ENCODE peak calls at places on chromosomes 7 and 10, in eight cellular contexts. One of them, this sample, is unnamed.

GRCh38 chr7:124791876-124792446 is 26.4 kb upstream of the GPR37 start:
- DNase-seq in kidney epithelial cell: no peak
- DNase-seq in GM20000: no peak
- DNase-seq in CD8-positive, alpha-beta T cell: no peak
- DNase-seq in CD4-positive, alpha-beta T cell: no peak
- DNase-seq in tibial nerve: no peak
- DNase-seq in fibroblast of lung: peak; percentile 3
- DNase-seq in lung: no peak
- DNase-seq in this sample: no peak

GRCh38 chr7:531777-532176 is 12.1 kb upstream of the PDGFA start:
- DNase-seq in tibial nerve: no peak
- DNase-seq in lung: no peak
- DNase-seq in CD4-positive, alpha-beta T cell: no peak
- DNase-seq in CD8-positive, alpha-beta T cell: no peak
- DNase-seq in fibroblast of lung: no peak
- DNase-seq in GM20000: peak; percentile 66
- DNase-seq in kidney epithelial cell: no peak
- DNase-seq in this sample: no peak

GRCh38 chr7:155789001-155789725 is 23.1 kb downstream of the SHH start:
- DNase-seq in CD8-positive, alpha-beta T cell: no peak
- DNase-seq in CD4-positive, alpha-beta T cell: no peak
- DNase-seq in GM20000: peak; percentile 20
- DNase-seq in tibial nerve: no peak
- DNase-seq in fibroblast of lung: no peak
- DNase-seq in kidney epithelial cell: no peak
- DNase-seq in lung: no peak
- DNase-seq in this sample: no peak

GRCh38 chr10:125991009-125991788 is 94.8 kb downstream of the FANK1 start:
- DNase-seq in fibroblast of lung: no peak
- DNase-seq in lung: no peak
- DNase-seq in GM20000: no peak
- DNase-seq in CD4-positive, alpha-beta T cell: no peak
- DNase-seq in CD8-positive, alpha-beta T cell: no peak
- DNase-seq in tibial nerve: no peak
- DNase-seq in kidney epithelial cell: no peak
- DNase-seq in this sample: no peak

GRCh38 chr10:97081621-97082235 is 104.0 kb downstream of the SLIT1 start:
- DNase-seq in lung: peak; percentile 41
- DNase-seq in CD8-positive, alpha-beta T cell: peak; percentile 34
- DNase-seq in kidney epithelial cell: no peak
- DNase-seq in fibroblast of lung: peak; percentile 59
- DNase-seq in CD4-positive, alpha-beta T cell: peak; percentile 30
- DNase-seq in tibial nerve: no peak
- DNase-seq in GM20000: peak; percentile 85
- DNase-seq in this sample: peak; percentile 48

GRCh38 chr7:43872401-43873165 is 3.3 kb upstream of the MRPS24 start:
- DNase-seq in lung: no peak
- DNase-seq in fibroblast of lung: peak; percentile 91
- DNase-seq in kidney epithelial cell: peak; percentile 23
- DNase-seq in GM20000: no peak
- DNase-seq in tibial nerve: peak; percentile 67
- DNase-seq in CD8-positive, alpha-beta T cell: no peak
- DNase-seq in CD4-positive, alpha-beta T cell: no peak
- DNase-seq in this sample: no peak

GRCh38 chr7:112462236-112462635 is 12.0 kb downstream of the IFRD1 start:
- DNase-seq in lung: peak; percentile 73
- DNase-seq in GM20000: no peak
- DNase-seq in tibial nerve: peak; percentile 74
- DNase-seq in CD8-positive, alpha-beta T cell: no peak
- DNase-seq in fibroblast of lung: peak; percentile 88
- DNase-seq in CD4-positive, alpha-beta T cell: no peak
- DNase-seq in kidney epithelial cell: peak; percentile 73
- DNase-seq in this sample: no peak

GRCh38 chr7:99504281-99504602 is 220 bp upstream of the ZKSCAN5 start:
- DNase-seq in lung: no peak
- DNase-seq in kidney epithelial cell: peak; percentile 83
- DNase-seq in CD8-positive, alpha-beta T cell: no peak
- DNase-seq in GM20000: no peak
- DNase-seq in tibial nerve: no peak
- DNase-seq in fibroblast of lung: no peak
- DNase-seq in CD4-positive, alpha-beta T cell: no peak
- DNase-seq in this sample: no peak

GRCh38 chr10:125929613-125930012 is 33.2 kb downstream of the FANK1 start:
- DNase-seq in GM20000: no peak
- DNase-seq in CD8-positive, alpha-beta T cell: no peak
- DNase-seq in tibial nerve: no peak
- DNase-seq in CD4-positive, alpha-beta T cell: no peak
- DNase-seq in fibroblast of lung: no peak
- DNase-seq in kidney epithelial cell: no peak
- DNase-seq in lung: no peak
- DNase-seq in this sample: no peak

GRCh38 chr10:47240173-47240572 is 59.8 kb upstream of the GDF10 start:
- DNase-seq in CD8-positive, alpha-beta T cell: no peak
- DNase-seq in GM20000: no peak
- DNase-seq in fibroblast of lung: no peak
- DNase-seq in tibial nerve: no peak
- DNase-seq in kidney epithelial cell: no peak
- DNase-seq in lung: no peak
- DNase-seq in CD4-positive, alpha-beta T cell: no peak
- DNase-seq in this sample: no peak

GRCh38 chr7:105647591-105647990 is 66.3 kb upstream of the EFCAB10 start:
- DNase-seq in lung: no peak
- DNase-seq in CD4-positive, alpha-beta T cell: no peak
- DNase-seq in GM20000: no peak
- DNase-seq in kidney epithelial cell: no peak
- DNase-seq in fibroblast of lung: no peak
- DNase-seq in CD8-positive, alpha-beta T cell: no peak
- DNase-seq in tibial nerve: no peak
- DNase-seq in this sample: no peak

GRCh38 chr10:13684252-13684791 is 97.6 kb downstream of the PRPF18 start:
- DNase-seq in GM20000: no peak
- DNase-seq in kidney epithelial cell: no peak
- DNase-seq in tibial nerve: peak; percentile 30
- DNase-seq in CD4-positive, alpha-beta T cell: no peak
- DNase-seq in CD8-positive, alpha-beta T cell: no peak
- DNase-seq in lung: peak; percentile 41
- DNase-seq in fibroblast of lung: peak; percentile 81
- DNase-seq in this sample: no peak

GRCh38 chr10:71059059-71059818 is 153.1 kb upstream of the UNC5B start:
- DNase-seq in lung: no peak
- DNase-seq in GM20000: no peak
- DNase-seq in tibial nerve: peak; percentile 37
- DNase-seq in kidney epithelial cell: no peak
- DNase-seq in CD4-positive, alpha-beta T cell: no peak
- DNase-seq in CD8-positive, alpha-beta T cell: no peak
- DNase-seq in fibroblast of lung: no peak
- DNase-seq in this sample: no peak

GRCh38 chr10:87578799-87579401 is 74.2 kb downstream of the MINPP1 start:
- DNase-seq in CD4-positive, alpha-beta T cell: no peak
- DNase-seq in kidney epithelial cell: no peak
- DNase-seq in GM20000: no peak
- DNase-seq in lung: no peak
- DNase-seq in tibial nerve: no peak
- DNase-seq in CD8-positive, alpha-beta T cell: no peak
- DNase-seq in fibroblast of lung: peak; percentile 32
- DNase-seq in this sample: no peak

GRCh38 chr7:41709621-41710020 is 6.7 kb upstream of the INHBA start:
- DNase-seq in fibroblast of lung: peak; percentile 88
- DNase-seq in CD8-positive, alpha-beta T cell: no peak
- DNase-seq in CD4-positive, alpha-beta T cell: no peak
- DNase-seq in kidney epithelial cell: no peak
- DNase-seq in GM20000: no peak
- DNase-seq in tibial nerve: no peak
- DNase-seq in lung: no peak
- DNase-seq in this sample: no peak

GRCh38 chr10:119543814-119544642 is 1.5 kb upstream of the RGS10 start:
- DNase-seq in fibroblast of lung: no peak
- DNase-seq in tibial nerve: no peak
- DNase-seq in kidney epithelial cell: peak; percentile 73
- DNase-seq in CD4-positive, alpha-beta T cell: no peak
- DNase-seq in lung: no peak
- DNase-seq in CD8-positive, alpha-beta T cell: no peak
- DNase-seq in GM20000: no peak
- DNase-seq in this sample: no peak
- TF ChIP-seq CTCF in fibroblast of lung: no peak
- TF ChIP-seq CTCF in tibial nerve: no peak
- TF ChIP-seq CTCF in kidney epithelial cell: no peak
- TF ChIP-seq CTCF in CD4-positive, alpha-beta T cell: no peak
- TF ChIP-seq CTCF in lung: no peak
- TF ChIP-seq CTCF in CD8-positive, alpha-beta T cell: no peak
- TF ChIP-seq CTCF in GM20000: no peak
- TF ChIP-seq CTCF in this sample: no peak

DNA sequence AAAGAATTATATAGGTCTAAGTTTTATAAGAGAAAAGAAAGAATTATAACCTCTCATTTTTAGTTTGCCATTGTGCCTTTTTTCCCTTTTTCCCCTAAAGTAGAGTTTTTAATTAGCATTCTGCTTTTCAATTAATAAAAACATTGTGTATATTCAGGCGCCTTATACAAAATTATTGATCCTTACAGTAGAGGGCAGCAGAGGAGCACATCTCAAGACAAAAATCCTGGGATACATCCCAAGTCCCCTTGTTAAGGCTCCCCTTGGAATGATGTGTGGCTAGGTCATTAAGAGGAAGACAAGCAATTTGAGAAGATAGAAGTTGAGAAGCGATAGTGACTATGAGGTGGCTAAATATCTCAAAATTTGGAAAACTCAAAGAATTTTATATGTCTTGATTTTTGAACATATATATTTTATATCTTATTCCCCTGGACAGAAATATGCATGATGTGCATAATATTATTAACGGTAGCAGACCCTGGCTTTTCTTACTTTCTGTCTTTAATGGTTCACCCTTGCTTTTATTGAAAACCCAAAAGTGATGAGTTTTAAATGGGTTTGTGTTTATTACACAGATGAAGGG is 19.1 kb upstream of the TPK1 start:
- DNase-seq in fibroblast of lung: peak; percentile 59
- DNase-seq in CD8-positive, alpha-beta T cell: no peak
- DNase-seq in lung: no peak
- DNase-seq in kidney epithelial cell: no peak
- DNase-seq in CD4-positive, alpha-beta T cell: no peak
- DNase-seq in GM20000: no peak
- DNase-seq in tibial nerve: no peak
- DNase-seq in this sample: no peak
- TF ChIP-seq CTCF in fibroblast of lung: peak; percentile 54
- TF ChIP-seq CTCF in CD8-positive, alpha-beta T cell: no peak
- TF ChIP-seq CTCF in lung: no peak
- TF ChIP-seq CTCF in kidney epithelial cell: peak; percentile 59
- TF ChIP-seq CTCF in CD4-positive, alpha-beta T cell: peak; percentile 71
- TF ChIP-seq CTCF in GM20000: peak; percentile 19
- TF ChIP-seq CTCF in tibial nerve: peak; percentile 50
- TF ChIP-seq CTCF in this sample: no peak

DNA sequence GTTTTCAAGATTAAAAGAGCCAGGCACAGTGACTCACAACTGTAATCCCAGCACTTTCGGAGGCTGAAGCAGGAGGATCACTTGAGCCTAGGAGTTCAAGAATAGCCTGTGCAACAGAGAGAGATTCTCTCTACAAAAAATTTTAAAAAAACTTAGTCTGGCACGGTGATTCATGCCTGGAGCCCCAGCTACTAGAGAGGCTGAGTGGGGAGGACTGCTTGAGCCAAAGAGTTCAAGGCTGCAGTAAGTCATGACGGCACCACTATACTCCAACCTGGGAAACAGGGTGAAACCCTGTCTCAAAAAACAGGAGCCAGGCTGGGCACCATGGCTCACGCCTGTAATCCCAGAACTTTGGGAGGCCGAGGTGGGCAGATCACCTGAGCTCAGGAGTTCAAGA is 86.6 kb upstream of the KCTD7 start:
- DNase-seq in GM20000: no peak
- DNase-seq in fibroblast of lung: no peak
- DNase-seq in kidney epithelial cell: no peak
- DNase-seq in CD4-positive, alpha-beta T cell: no peak
- DNase-seq in tibial nerve: no peak
- DNase-seq in lung: no peak
- DNase-seq in CD8-positive, alpha-beta T cell: no peak
- DNase-seq in this sample: no peak
- TF ChIP-seq CTCF in GM20000: no peak
- TF ChIP-seq CTCF in fibroblast of lung: no peak
- TF ChIP-seq CTCF in kidney epithelial cell: no peak
- TF ChIP-seq CTCF in CD4-positive, alpha-beta T cell: no peak
- TF ChIP-seq CTCF in tibial nerve: no peak
- TF ChIP-seq CTCF in lung: no peak
- TF ChIP-seq CTCF in CD8-positive, alpha-beta T cell: no peak
- TF ChIP-seq CTCF in this sample: no peak

DNA sequence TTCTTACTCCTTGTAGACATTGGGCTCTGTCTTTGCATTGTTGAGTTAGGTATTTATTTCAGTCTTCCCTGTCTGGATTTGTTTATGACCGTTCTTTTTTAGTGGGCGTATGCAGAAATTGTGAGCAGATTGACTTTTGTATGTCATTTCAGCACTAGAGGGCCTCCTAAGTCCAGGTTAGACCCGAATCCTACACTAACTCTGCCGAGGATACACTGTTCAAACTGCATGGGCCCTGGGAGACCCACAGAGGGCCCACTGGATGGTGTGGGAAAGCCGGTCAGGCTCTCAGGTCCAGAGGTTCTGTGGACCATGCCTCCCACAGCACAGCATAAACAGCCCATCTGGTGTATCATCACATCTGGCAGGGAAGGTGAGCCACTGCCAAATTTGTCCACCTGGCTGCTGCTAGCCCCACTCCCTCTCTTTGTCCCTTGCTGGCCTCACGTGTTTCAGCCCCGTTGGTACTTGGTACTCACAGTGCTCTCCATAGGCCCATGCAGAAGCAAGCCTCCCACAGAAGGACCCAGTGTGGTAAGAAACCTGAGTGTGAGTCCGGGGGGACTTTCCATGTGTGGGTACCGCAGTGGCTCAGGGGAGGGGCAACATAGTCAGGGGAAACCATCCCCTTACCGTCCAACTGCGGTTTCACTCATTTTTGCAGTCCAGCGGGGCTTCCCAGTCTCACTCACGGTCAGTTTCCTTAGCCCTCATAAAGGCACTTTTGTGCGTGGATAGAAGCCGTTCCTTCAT is 112.8 kb downstream of the APBB1IP start:
- DNase-seq in lung: no peak
- DNase-seq in GM20000: no peak
- DNase-seq in fibroblast of lung: no peak
- DNase-seq in kidney epithelial cell: no peak
- DNase-seq in CD8-positive, alpha-beta T cell: no peak
- DNase-seq in tibial nerve: no peak
- DNase-seq in CD4-positive, alpha-beta T cell: no peak
- DNase-seq in this sample: no peak
- TF ChIP-seq CTCF in lung: no peak
- TF ChIP-seq CTCF in GM20000: no peak
- TF ChIP-seq CTCF in fibroblast of lung: no peak
- TF ChIP-seq CTCF in kidney epithelial cell: no peak
- TF ChIP-seq CTCF in CD8-positive, alpha-beta T cell: no peak
- TF ChIP-seq CTCF in tibial nerve: no peak
- TF ChIP-seq CTCF in CD4-positive, alpha-beta T cell: no peak
- TF ChIP-seq CTCF in this sample: no peak

GRCh38 chr10:99782447-99783286 is at the start of gene ABCC2:
- DNase-seq in CD4-positive, alpha-beta T cell: no peak
- DNase-seq in CD8-positive, alpha-beta T cell: no peak
- DNase-seq in kidney epithelial cell: no peak
- DNase-seq in lung: no peak
- DNase-seq in tibial nerve: no peak
- DNase-seq in GM20000: no peak
- DNase-seq in fibroblast of lung: no peak
- DNase-seq in this sample: no peak
- TF ChIP-seq CTCF in CD4-positive, alpha-beta T cell: no peak
- TF ChIP-seq CTCF in CD8-positive, alpha-beta T cell: no peak
- TF ChIP-seq CTCF in kidney epithelial cell: no peak
- TF ChIP-seq CTCF in lung: no peak
- TF ChIP-seq CTCF in tibial nerve: no peak
- TF ChIP-seq CTCF in GM20000: no peak
- TF ChIP-seq CTCF in fibroblast of lung: no peak
- TF ChIP-seq CTCF in this sample: no peak